ENCODE peak calls at places on chromosomes 11 and 22, in six cellular contexts. One of them, this sample, is unnamed. For H3K9me3, the result is how much of the 10 kb centered on the place peaks cover.

GRCh38 chr11:27183672-27184457 is 143.2 kb downstream of the BBOX1 start:
- DNase-seq in upper lobe of left lung: peak
- DNase-seq in tibial artery: peak
- DNase-seq in heart left ventricle: peak
- DNase-seq in colonic mucosa: peak
- DNase-seq in cardiac muscle cell: peak
- DNase-seq in this sample: no peak

GRCh38 chr11:35045219-35045819 is 93.7 kb upstream of the CD44 start:
- DNase-seq in tibial artery: no peak
- DNase-seq in colonic mucosa: no peak
- DNase-seq in cardiac muscle cell: no peak
- DNase-seq in upper lobe of left lung: peak
- DNase-seq in heart left ventricle: no peak
- DNase-seq in this sample: no peak

GRCh38 chr22:46908641-46909107 is 146.2 kb downstream of the TBC1D22A start:
- DNase-seq in colonic mucosa: no peak
- DNase-seq in cardiac muscle cell: no peak
- DNase-seq in tibial artery: no peak
- DNase-seq in heart left ventricle: no peak
- DNase-seq in upper lobe of left lung: no peak
- DNase-seq in this sample: no peak

GRCh38 chr11:20647976-20648565 is 21.3 kb upstream of the NELL1 start:
- DNase-seq in heart left ventricle: no peak
- DNase-seq in tibial artery: peak
- DNase-seq in cardiac muscle cell: peak
- DNase-seq in colonic mucosa: peak
- DNase-seq in upper lobe of left lung: no peak
- DNase-seq in this sample: no peak

GRCh38 chr22:27686534-27686933 is 115.0 kb downstream of the MN1 start:
- DNase-seq in heart left ventricle: peak
- DNase-seq in upper lobe of left lung: peak
- DNase-seq in tibial artery: peak
- DNase-seq in colonic mucosa: peak
- DNase-seq in cardiac muscle cell: peak
- DNase-seq in this sample: peak

GRCh38 chr11:123545726-123546125 is 108.7 kb downstream of the SCN3B start:
- DNase-seq in upper lobe of left lung: no peak
- DNase-seq in colonic mucosa: no peak
- DNase-seq in tibial artery: no peak
- DNase-seq in heart left ventricle: no peak
- DNase-seq in cardiac muscle cell: no peak
- DNase-seq in this sample: no peak

GRCh38 chr22:41808400-41808799 is 7.9 kb downstream of the CCDC134 start:
- DNase-seq in tibial artery: no peak
- DNase-seq in upper lobe of left lung: no peak
- DNase-seq in heart left ventricle: no peak
- DNase-seq in cardiac muscle cell: no peak
- DNase-seq in colonic mucosa: no peak
- DNase-seq in this sample: no peak

GRCh38 chr11:116275634-116276033 is 497.2 kb downstream of the BUD13 start:
- DNase-seq in tibial artery: no peak
- DNase-seq in upper lobe of left lung: no peak
- DNase-seq in heart left ventricle: no peak
- DNase-seq in cardiac muscle cell: no peak
- DNase-seq in colonic mucosa: no peak
- DNase-seq in this sample: no peak

GRCh38 chr22:39151329-39151975 is 1.0 kb downstream of the CBX7 start:
- DNase-seq in heart left ventricle: no peak
- DNase-seq in upper lobe of left lung: no peak
- DNase-seq in tibial artery: peak
- DNase-seq in cardiac muscle cell: no peak
- DNase-seq in colonic mucosa: no peak
- DNase-seq in this sample: no peak

DNA sequence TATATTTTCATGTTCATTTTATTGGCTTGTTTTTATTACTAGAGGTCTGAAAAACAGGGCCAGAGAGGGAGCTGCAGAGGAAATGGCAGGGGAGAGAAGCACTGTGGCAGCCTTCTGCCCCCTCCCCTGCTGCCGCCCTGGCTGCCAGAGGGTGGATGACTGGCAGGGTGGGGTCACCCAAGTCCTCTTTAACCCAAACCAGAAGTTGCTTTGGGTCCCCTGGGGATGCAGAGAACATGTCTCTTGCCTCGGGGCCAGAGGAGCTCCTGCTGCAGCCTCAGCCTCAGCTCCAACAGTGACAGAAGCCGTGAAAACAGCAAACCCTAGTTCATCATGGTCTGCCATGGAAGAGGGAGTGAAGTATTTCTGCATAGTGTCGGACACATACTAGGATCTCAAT is 94.1 kb downstream of the PKNOX2 start:
- DNase-seq in upper lobe of left lung: no peak
- DNase-seq in colonic mucosa: no peak
- DNase-seq in heart left ventricle: no peak
- DNase-seq in tibial artery: no peak
- DNase-seq in cardiac muscle cell: no peak
- DNase-seq in this sample: no peak
- TF ChIP-seq CTCF in upper lobe of left lung: no peak
- TF ChIP-seq CTCF in colonic mucosa: no peak
- TF ChIP-seq CTCF in heart left ventricle: no peak
- TF ChIP-seq CTCF in tibial artery: no peak
- TF ChIP-seq CTCF in cardiac muscle cell: no peak
- TF ChIP-seq CTCF in this sample: no peak

GRCh38 chr22:49075150-49075549 is 752.5 kb downstream of the BRD1 start:
- DNase-seq in colonic mucosa: no peak
- DNase-seq in cardiac muscle cell: no peak
- DNase-seq in heart left ventricle: no peak
- DNase-seq in upper lobe of left lung: no peak
- DNase-seq in tibial artery: no peak
- DNase-seq in this sample: no peak
- H3K9me3 ChIP-seq in colonic mucosa: under half
- H3K9me3 ChIP-seq in cardiac muscle cell: under half
- H3K9me3 ChIP-seq in heart left ventricle: under half
- H3K9me3 ChIP-seq in upper lobe of left lung: under half
- H3K9me3 ChIP-seq in tibial artery: under half
- H3K9me3 ChIP-seq in this sample: under half

GRCh38 chr11:6628526-6628925 is 9.3 kb upstream of the TPP1 start:
- DNase-seq in heart left ventricle: no peak
- DNase-seq in cardiac muscle cell: no peak
- DNase-seq in upper lobe of left lung: no peak
- DNase-seq in tibial artery: no peak
- DNase-seq in colonic mucosa: no peak
- DNase-seq in this sample: no peak
- H3K27ac ChIP-seq in heart left ventricle: no peak
- H3K27ac ChIP-seq in cardiac muscle cell: no peak
- H3K27ac ChIP-seq in upper lobe of left lung: no peak
- H3K27ac ChIP-seq in tibial artery: no peak
- H3K27ac ChIP-seq in colonic mucosa: no peak
- H3K27ac ChIP-seq in this sample: no peak

DNA sequence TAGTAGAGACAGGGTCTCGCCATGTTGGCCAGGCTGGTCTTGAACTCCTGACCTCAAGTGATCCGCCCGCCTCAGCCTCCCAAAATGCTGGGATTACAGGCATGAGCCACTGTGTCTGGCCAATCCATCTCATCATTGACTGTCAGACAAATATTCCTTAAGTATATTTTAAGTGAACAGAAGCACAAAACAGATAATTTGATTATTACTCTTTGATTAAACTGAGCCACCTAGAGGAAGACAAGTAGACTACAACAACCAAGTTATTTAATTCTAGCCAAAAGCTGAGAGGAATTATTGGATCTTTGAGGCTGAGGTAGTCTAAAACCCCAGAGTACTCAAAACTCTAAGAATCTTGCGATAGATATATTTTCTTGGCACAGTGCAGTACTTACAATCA is 1.2 kb downstream of the ACRV1 start:
- DNase-seq in cardiac muscle cell: no peak
- DNase-seq in upper lobe of left lung: no peak
- DNase-seq in tibial artery: no peak
- DNase-seq in heart left ventricle: no peak
- DNase-seq in colonic mucosa: no peak
- DNase-seq in this sample: no peak
- TF ChIP-seq CTCF in cardiac muscle cell: peak
- TF ChIP-seq CTCF in upper lobe of left lung: no peak
- TF ChIP-seq CTCF in tibial artery: no peak
- TF ChIP-seq CTCF in heart left ventricle: no peak
- TF ChIP-seq CTCF in colonic mucosa: no peak
- TF ChIP-seq CTCF in this sample: no peak

GRCh38 chr22:19735665-19736510 is 12.5 kb downstream of the GP1BB start:
- DNase-seq in upper lobe of left lung: no peak
- DNase-seq in heart left ventricle: no peak
- DNase-seq in cardiac muscle cell: no peak
- DNase-seq in tibial artery: no peak
- DNase-seq in colonic mucosa: no peak
- DNase-seq in this sample: no peak

GRCh38 chr22:19739448-19739895 is 16.1 kb downstream of the GP1BB start:
- DNase-seq in upper lobe of left lung: no peak
- DNase-seq in heart left ventricle: no peak
- DNase-seq in colonic mucosa: no peak
- DNase-seq in tibial artery: no peak
- DNase-seq in cardiac muscle cell: no peak
- DNase-seq in this sample: no peak

GRCh38 chr22:19738664-19739447 is 15.5 kb downstream of the GP1BB start:
- DNase-seq in heart left ventricle: no peak
- DNase-seq in colonic mucosa: no peak
- DNase-seq in tibial artery: no peak
- DNase-seq in cardiac muscle cell: no peak
- DNase-seq in upper lobe of left lung: no peak
- DNase-seq in this sample: no peak

GRCh38 chr22:19739911-19740449 is 16.6 kb downstream of the GP1BB start:
- DNase-seq in heart left ventricle: no peak
- DNase-seq in colonic mucosa: no peak
- DNase-seq in tibial artery: no peak
- DNase-seq in upper lobe of left lung: no peak
- DNase-seq in cardiac muscle cell: no peak
- DNase-seq in this sample: no peak

DNA sequence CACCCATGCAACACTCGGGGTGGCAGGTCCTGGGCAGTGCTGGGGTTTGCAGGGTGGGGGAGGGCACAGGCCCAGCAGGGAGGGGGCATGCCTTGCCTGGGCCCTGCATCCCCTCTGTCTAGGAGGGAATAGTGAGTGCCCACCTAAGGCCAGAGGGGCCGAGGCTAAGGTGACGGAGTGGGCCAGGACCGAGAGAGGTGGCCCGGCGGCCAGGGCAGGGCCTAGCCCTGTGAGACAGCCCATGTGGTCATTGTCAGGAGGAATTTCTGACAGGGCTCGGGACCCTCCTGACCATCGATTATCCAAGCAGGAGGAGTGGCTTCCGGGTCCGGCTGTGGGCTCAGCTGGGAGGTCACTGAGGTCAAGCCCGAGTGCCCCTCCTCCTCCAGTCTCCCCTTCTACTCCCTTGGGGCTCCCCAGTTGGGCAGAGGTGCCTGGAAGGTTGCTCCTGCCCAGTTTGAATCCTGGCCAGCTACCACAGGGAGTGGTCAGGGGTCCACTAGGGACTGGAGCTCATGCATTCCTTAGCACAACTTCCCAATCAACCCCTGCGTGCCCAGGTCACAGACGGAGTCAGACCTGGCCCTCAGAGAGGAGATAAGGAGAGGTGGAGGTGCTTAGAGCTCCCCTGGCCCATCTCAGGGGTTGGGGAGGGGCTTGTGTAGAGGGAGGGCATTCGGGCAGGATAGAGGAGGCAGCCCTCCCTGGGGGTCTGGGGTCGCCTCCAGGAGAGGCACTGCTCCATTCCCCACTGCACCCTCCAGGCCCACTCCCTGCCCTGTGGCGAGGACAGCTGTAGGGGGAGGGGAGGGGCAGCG is 14.7 kb downstream of the GP1BB start:
- DNase-seq in upper lobe of left lung: no peak
- DNase-seq in cardiac muscle cell: no peak
- DNase-seq in heart left ventricle: no peak
- DNase-seq in colonic mucosa: no peak
- DNase-seq in tibial artery: no peak
- DNase-seq in this sample: no peak
- H3K9me3 ChIP-seq in upper lobe of left lung: under half
- H3K9me3 ChIP-seq in cardiac muscle cell: under half
- H3K9me3 ChIP-seq in heart left ventricle: under half
- H3K9me3 ChIP-seq in colonic mucosa: under half
- H3K9me3 ChIP-seq in tibial artery: under half
- H3K9me3 ChIP-seq in this sample: under half

GRCh38 chr11:87179621-87180020 is 141.9 kb downstream of the TMEM135 start:
- DNase-seq in colonic mucosa: no peak
- DNase-seq in cardiac muscle cell: no peak
- DNase-seq in upper lobe of left lung: no peak
- DNase-seq in tibial artery: no peak
- DNase-seq in heart left ventricle: no peak
- DNase-seq in this sample: no peak

GRCh38 chr11:87180743-87181142 is 143.0 kb downstream of the TMEM135 start:
- DNase-seq in upper lobe of left lung: no peak
- DNase-seq in cardiac muscle cell: no peak
- DNase-seq in colonic mucosa: no peak
- DNase-seq in tibial artery: no peak
- DNase-seq in heart left ventricle: no peak
- DNase-seq in this sample: no peak

GRCh38 chr11:87176044-87176443 is 138.3 kb downstream of the TMEM135 start:
- DNase-seq in cardiac muscle cell: no peak
- DNase-seq in upper lobe of left lung: no peak
- DNase-seq in heart left ventricle: no peak
- DNase-seq in colonic mucosa: no peak
- DNase-seq in tibial artery: no peak
- DNase-seq in this sample: no peak

GRCh38 chr11:87185228-87185627 is 147.5 kb downstream of the TMEM135 start:
- DNase-seq in cardiac muscle cell: no peak
- DNase-seq in heart left ventricle: no peak
- DNase-seq in upper lobe of left lung: no peak
- DNase-seq in colonic mucosa: no peak
- DNase-seq in tibial artery: no peak
- DNase-seq in this sample: no peak

DNA sequence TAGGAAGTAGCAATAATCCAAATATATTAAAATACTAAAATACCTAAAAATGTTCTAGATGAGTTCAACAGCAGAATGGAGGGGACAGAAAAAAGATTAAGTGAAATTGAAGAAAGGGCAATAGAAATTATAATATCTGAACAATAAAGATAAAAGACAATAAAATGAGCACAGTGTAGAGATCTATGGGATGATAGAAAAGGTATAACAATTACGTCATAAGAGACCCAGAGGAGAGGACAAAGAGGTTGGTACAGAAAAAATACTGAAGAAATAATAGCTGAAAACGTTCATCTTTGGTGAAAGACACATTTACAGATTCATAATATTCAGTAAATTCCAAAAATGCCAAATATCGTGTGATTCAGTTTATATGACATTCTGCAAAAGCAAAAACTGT is 143.4 kb downstream of the TMEM135 start:
- DNase-seq in tibial artery: no peak
- DNase-seq in heart left ventricle: no peak
- DNase-seq in upper lobe of left lung: no peak
- DNase-seq in cardiac muscle cell: no peak
- DNase-seq in colonic mucosa: no peak
- DNase-seq in this sample: no peak
- H3K27ac ChIP-seq in tibial artery: no peak
- H3K27ac ChIP-seq in heart left ventricle: no peak
- H3K27ac ChIP-seq in upper lobe of left lung: no peak
- H3K27ac ChIP-seq in cardiac muscle cell: no peak
- H3K27ac ChIP-seq in colonic mucosa: no peak
- H3K27ac ChIP-seq in this sample: no peak

GRCh38 chr11:61598886-61599868 is 18.3 kb upstream of the SYT7 start:
- DNase-seq in upper lobe of left lung: no peak
- DNase-seq in colonic mucosa: no peak
- DNase-seq in heart left ventricle: peak
- DNase-seq in cardiac muscle cell: peak
- DNase-seq in tibial artery: no peak
- DNase-seq in this sample: peak
- TF ChIP-seq CTCF in upper lobe of left lung: no peak
- TF ChIP-seq CTCF in colonic mucosa: no peak
- TF ChIP-seq CTCF in heart left ventricle: no peak
- TF ChIP-seq CTCF in cardiac muscle cell: no peak
- TF ChIP-seq CTCF in tibial artery: no peak
- TF ChIP-seq CTCF in this sample: no peak